ENCODE peak calls at places on chromosomes 3 and 15, in eight cellular contexts. One of them, this sample, is unnamed.

GRCh38 chr3:109685084-109686079 is 348.0 kb upstream of the DPPA4 start:
- DNase-seq in AG10803: peak; percentile 97
- DNase-seq in HFFc6: peak; percentile 98
- DNase-seq in tibial artery: peak; percentile 98
- DNase-seq in heart left ventricle: peak; percentile 86
- DNase-seq in pancreas: peak; percentile 92
- DNase-seq in breast epithelium: no peak
- DNase-seq in CD8-positive, alpha-beta T cell: no peak
- DNase-seq in this sample: no peak

GRCh38 chr3:59559721-59560514 is 510.1 kb upstream of the CFAP20DC start:
- DNase-seq in HFFc6: peak; percentile 63
- DNase-seq in breast epithelium: no peak
- DNase-seq in AG10803: peak; percentile 94
- DNase-seq in heart left ventricle: no peak
- DNase-seq in CD8-positive, alpha-beta T cell: no peak
- DNase-seq in tibial artery: no peak
- DNase-seq in pancreas: no peak
- DNase-seq in this sample: no peak

GRCh38 chr15:29773816-29774215 is 48.5 kb downstream of the TJP1 start:
- DNase-seq in breast epithelium: no peak
- DNase-seq in AG10803: no peak
- DNase-seq in pancreas: no peak
- DNase-seq in HFFc6: no peak
- DNase-seq in heart left ventricle: no peak
- DNase-seq in CD8-positive, alpha-beta T cell: no peak
- DNase-seq in tibial artery: no peak
- DNase-seq in this sample: no peak

GRCh38 chr15:56719774-56720555 is 13.3 kb downstream of the ZNF280D start:
- DNase-seq in heart left ventricle: no peak
- DNase-seq in HFFc6: peak; percentile 10
- DNase-seq in AG10803: no peak
- DNase-seq in CD8-positive, alpha-beta T cell: no peak
- DNase-seq in tibial artery: no peak
- DNase-seq in pancreas: no peak
- DNase-seq in breast epithelium: no peak
- DNase-seq in this sample: no peak

GRCh38 chr15:78873796-78874761 is 1.4 kb downstream of the MORF4L1 start:
- DNase-seq in AG10803: peak; percentile 33
- DNase-seq in pancreas: no peak
- DNase-seq in CD8-positive, alpha-beta T cell: peak; percentile 51
- DNase-seq in breast epithelium: no peak
- DNase-seq in tibial artery: no peak
- DNase-seq in heart left ventricle: no peak
- DNase-seq in HFFc6: no peak
- DNase-seq in this sample: no peak

GRCh38 chr3:108959017-108959416 is 5.3 kb upstream of the GUCA1C start:
- DNase-seq in AG10803: no peak
- DNase-seq in CD8-positive, alpha-beta T cell: no peak
- DNase-seq in HFFc6: no peak
- DNase-seq in pancreas: no peak
- DNase-seq in tibial artery: no peak
- DNase-seq in breast epithelium: no peak
- DNase-seq in heart left ventricle: no peak
- DNase-seq in this sample: no peak

GRCh38 chr3:58176827-58177489 is 33.8 kb downstream of the DNASE1L3 start:
- DNase-seq in pancreas: no peak
- DNase-seq in breast epithelium: no peak
- DNase-seq in CD8-positive, alpha-beta T cell: no peak
- DNase-seq in heart left ventricle: no peak
- DNase-seq in AG10803: no peak
- DNase-seq in tibial artery: no peak
- DNase-seq in HFFc6: no peak
- DNase-seq in this sample: no peak

GRCh38 chr3:66991478-66991877 is 6.6 kb upstream of the KBTBD8 start:
- DNase-seq in tibial artery: no peak
- DNase-seq in heart left ventricle: no peak
- DNase-seq in HFFc6: peak; percentile 59
- DNase-seq in CD8-positive, alpha-beta T cell: no peak
- DNase-seq in AG10803: peak; percentile 78
- DNase-seq in breast epithelium: no peak
- DNase-seq in pancreas: no peak
- DNase-seq in this sample: no peak

GRCh38 chr15:52636459-52636858 is 42.7 kb downstream of the ATOSA start:
- DNase-seq in HFFc6: peak; percentile 37
- DNase-seq in heart left ventricle: no peak
- DNase-seq in tibial artery: no peak
- DNase-seq in CD8-positive, alpha-beta T cell: no peak
- DNase-seq in pancreas: no peak
- DNase-seq in AG10803: no peak
- DNase-seq in breast epithelium: no peak
- DNase-seq in this sample: no peak

GRCh38 chr3:39101022-39101689 is 6.3 kb downstream of the GORASP1 start:
- DNase-seq in HFFc6: peak; percentile 30
- DNase-seq in pancreas: no peak
- DNase-seq in tibial artery: no peak
- DNase-seq in CD8-positive, alpha-beta T cell: peak; percentile 57
- DNase-seq in AG10803: peak; percentile 41
- DNase-seq in heart left ventricle: no peak
- DNase-seq in breast epithelium: no peak
- DNase-seq in this sample: peak; percentile 81

GRCh38 chr15:72116680-72117447 is 1.1 kb downstream of the MYO9A start:
- DNase-seq in HFFc6: no peak
- DNase-seq in AG10803: peak; percentile 21
- DNase-seq in heart left ventricle: peak; percentile 49
- DNase-seq in breast epithelium: no peak
- DNase-seq in tibial artery: no peak
- DNase-seq in pancreas: peak; percentile 41
- DNase-seq in CD8-positive, alpha-beta T cell: peak; percentile 14
- DNase-seq in this sample: peak; percentile 33

GRCh38 chr3:174784206-174784934 is 74.8 kb upstream of the NAALADL2 start:
- DNase-seq in CD8-positive, alpha-beta T cell: no peak
- DNase-seq in breast epithelium: no peak
- DNase-seq in heart left ventricle: no peak
- DNase-seq in AG10803: no peak
- DNase-seq in HFFc6: peak; percentile 4
- DNase-seq in tibial artery: no peak
- DNase-seq in pancreas: no peak
- DNase-seq in this sample: no peak

GRCh38 chr3:104323226-104323625 is 1043.5 kb upstream of the ALCAM start:
- DNase-seq in pancreas: no peak
- DNase-seq in breast epithelium: no peak
- DNase-seq in heart left ventricle: no peak
- DNase-seq in tibial artery: no peak
- DNase-seq in CD8-positive, alpha-beta T cell: no peak
- DNase-seq in HFFc6: no peak
- DNase-seq in AG10803: no peak
- DNase-seq in this sample: no peak

GRCh38 chr15:99447497-99448371 is 118.0 kb upstream of the MEF2A start:
- DNase-seq in heart left ventricle: no peak
- DNase-seq in CD8-positive, alpha-beta T cell: no peak
- DNase-seq in pancreas: no peak
- DNase-seq in breast epithelium: no peak
- DNase-seq in AG10803: no peak
- DNase-seq in HFFc6: no peak
- DNase-seq in tibial artery: peak; percentile 61
- DNase-seq in this sample: no peak

GRCh38 chr3:34837848-34838741 is 801.2 kb upstream of the ARPP21 start:
- DNase-seq in heart left ventricle: no peak
- DNase-seq in breast epithelium: no peak
- DNase-seq in HFFc6: no peak
- DNase-seq in CD8-positive, alpha-beta T cell: no peak
- DNase-seq in tibial artery: no peak
- DNase-seq in pancreas: no peak
- DNase-seq in AG10803: no peak
- DNase-seq in this sample: no peak

DNA sequence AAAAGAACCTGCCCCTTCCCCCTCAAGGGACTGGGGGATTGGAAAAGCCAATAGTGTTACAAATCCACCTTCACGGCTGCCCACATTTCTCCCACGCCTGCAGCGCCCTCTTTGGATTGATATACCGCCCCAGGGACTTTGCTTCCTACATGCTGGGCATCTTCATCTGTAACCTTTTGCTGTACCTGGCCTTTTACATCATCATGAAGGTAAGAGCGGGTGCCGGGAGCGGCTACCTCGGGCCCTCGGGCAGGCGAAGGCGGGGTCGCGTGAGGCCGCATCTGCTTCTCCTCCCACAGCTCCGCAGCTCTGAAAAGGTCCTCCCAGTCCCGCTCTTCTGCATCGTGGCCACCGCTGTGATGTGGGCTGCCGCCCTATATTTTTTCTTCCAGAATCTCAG is 73.1 kb downstream of the USF3 start:
- DNase-seq in HFFc6: no peak
- DNase-seq in AG10803: no peak
- DNase-seq in breast epithelium: no peak
- DNase-seq in CD8-positive, alpha-beta T cell: no peak
- DNase-seq in tibial artery: no peak
- DNase-seq in heart left ventricle: no peak
- DNase-seq in pancreas: no peak
- DNase-seq in this sample: no peak
- TF ChIP-seq CTCF in HFFc6: peak; percentile 33
- TF ChIP-seq CTCF in AG10803: peak; percentile 25
- TF ChIP-seq CTCF in breast epithelium: no peak
- TF ChIP-seq CTCF in CD8-positive, alpha-beta T cell: no peak
- TF ChIP-seq CTCF in tibial artery: no peak
- TF ChIP-seq CTCF in heart left ventricle: no peak
- TF ChIP-seq CTCF in pancreas: no peak
- TF ChIP-seq CTCF in this sample: no peak

GRCh38 chr15:80989518-80990478 is at the start of gene MESD:
- DNase-seq in heart left ventricle: peak; percentile 98
- DNase-seq in CD8-positive, alpha-beta T cell: peak; percentile 98
- DNase-seq in pancreas: peak; percentile 97
- DNase-seq in breast epithelium: peak; percentile 98
- DNase-seq in AG10803: peak; percentile 94
- DNase-seq in HFFc6: peak; percentile 88
- DNase-seq in tibial artery: peak; percentile 99
- DNase-seq in this sample: peak; percentile 97

GRCh38 chr15:80989110-80989517 is 505 bp downstream of the MESD start:
- DNase-seq in pancreas: peak; percentile 37
- DNase-seq in CD8-positive, alpha-beta T cell: no peak
- DNase-seq in AG10803: no peak
- DNase-seq in HFFc6: no peak
- DNase-seq in breast epithelium: no peak
- DNase-seq in heart left ventricle: no peak
- DNase-seq in tibial artery: no peak
- DNase-seq in this sample: no peak

GRCh38 chr15:80990955-80991354 is 1.3 kb upstream of the MESD start:
- DNase-seq in heart left ventricle: no peak
- DNase-seq in CD8-positive, alpha-beta T cell: no peak
- DNase-seq in breast epithelium: no peak
- DNase-seq in AG10803: no peak
- DNase-seq in HFFc6: no peak
- DNase-seq in pancreas: no peak
- DNase-seq in tibial artery: no peak
- DNase-seq in this sample: no peak

GRCh38 chr15:80992436-80992835 is 2.8 kb upstream of the MESD start:
- DNase-seq in tibial artery: no peak
- DNase-seq in HFFc6: no peak
- DNase-seq in breast epithelium: no peak
- DNase-seq in heart left ventricle: no peak
- DNase-seq in pancreas: no peak
- DNase-seq in CD8-positive, alpha-beta T cell: no peak
- DNase-seq in AG10803: no peak
- DNase-seq in this sample: no peak

GRCh38 chr15:80991446-80991845 is 1.8 kb upstream of the MESD start:
- DNase-seq in pancreas: peak; percentile 63
- DNase-seq in AG10803: peak; percentile 75
- DNase-seq in tibial artery: peak; percentile 80
- DNase-seq in CD8-positive, alpha-beta T cell: no peak
- DNase-seq in HFFc6: no peak
- DNase-seq in breast epithelium: no peak
- DNase-seq in heart left ventricle: peak; percentile 71
- DNase-seq in this sample: no peak
- TF ChIP-seq CTCF in pancreas: no peak
- TF ChIP-seq CTCF in AG10803: peak; percentile 38
- TF ChIP-seq CTCF in tibial artery: no peak
- TF ChIP-seq CTCF in CD8-positive, alpha-beta T cell: no peak
- TF ChIP-seq CTCF in HFFc6: no peak
- TF ChIP-seq CTCF in breast epithelium: no peak
- TF ChIP-seq CTCF in heart left ventricle: peak; percentile 15
- TF ChIP-seq CTCF in this sample: peak; percentile 5

DNA sequence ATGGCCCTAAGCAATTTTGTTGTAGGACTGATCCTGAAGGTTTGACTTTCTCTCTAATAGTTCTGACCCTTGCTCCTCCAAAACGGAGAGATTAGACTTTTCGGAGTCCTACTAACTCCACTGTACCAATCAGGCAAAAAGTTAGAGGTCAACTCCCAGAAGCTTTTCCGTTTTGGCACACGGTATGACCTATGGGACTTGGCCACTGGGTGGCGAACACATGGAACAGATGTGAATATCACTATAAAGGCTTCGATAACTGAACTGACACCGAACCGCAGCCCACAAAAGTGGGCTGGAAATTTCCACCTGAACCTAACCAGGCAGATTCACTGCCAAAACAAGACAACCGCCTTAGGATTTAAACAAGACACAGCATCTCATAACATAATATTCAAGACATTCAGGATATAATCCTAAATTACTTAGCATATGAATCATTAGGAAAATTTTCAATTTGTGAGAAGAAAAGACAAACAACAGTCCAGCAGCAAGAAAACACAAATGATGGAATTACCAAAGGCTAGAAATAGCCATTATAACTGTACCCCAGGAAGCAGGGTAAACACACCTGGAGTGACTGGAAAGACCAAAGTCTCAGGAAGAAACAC is 12.2 kb upstream of the TM2D3 start:
- DNase-seq in pancreas: no peak
- DNase-seq in CD8-positive, alpha-beta T cell: no peak
- DNase-seq in heart left ventricle: no peak
- DNase-seq in AG10803: peak; percentile 11
- DNase-seq in HFFc6: no peak
- DNase-seq in breast epithelium: no peak
- DNase-seq in tibial artery: no peak
- DNase-seq in this sample: no peak
- TF ChIP-seq CTCF in pancreas: no peak
- TF ChIP-seq CTCF in CD8-positive, alpha-beta T cell: no peak
- TF ChIP-seq CTCF in heart left ventricle: peak; percentile 23
- TF ChIP-seq CTCF in AG10803: peak; percentile 41
- TF ChIP-seq CTCF in HFFc6: peak; percentile 67
- TF ChIP-seq CTCF in breast epithelium: no peak
- TF ChIP-seq CTCF in tibial artery: no peak
- TF ChIP-seq CTCF in this sample: no peak

GRCh38 chr15:36644156-36644896 is 64.9 kb downstream of the CDIN1 start:
- DNase-seq in HFFc6: no peak
- DNase-seq in breast epithelium: no peak
- DNase-seq in pancreas: no peak
- DNase-seq in heart left ventricle: no peak
- DNase-seq in CD8-positive, alpha-beta T cell: no peak
- DNase-seq in AG10803: no peak
- DNase-seq in tibial artery: no peak
- DNase-seq in this sample: no peak

GRCh38 chr15:36642311-36642710 is 62.9 kb downstream of the CDIN1 start:
- DNase-seq in heart left ventricle: no peak
- DNase-seq in HFFc6: no peak
- DNase-seq in breast epithelium: no peak
- DNase-seq in AG10803: no peak
- DNase-seq in tibial artery: no peak
- DNase-seq in CD8-positive, alpha-beta T cell: no peak
- DNase-seq in pancreas: no peak
- DNase-seq in this sample: no peak

GRCh38 chr15:36643551-36643950 is 64.1 kb downstream of the CDIN1 start:
- DNase-seq in heart left ventricle: no peak
- DNase-seq in HFFc6: peak; percentile 3
- DNase-seq in breast epithelium: no peak
- DNase-seq in CD8-positive, alpha-beta T cell: no peak
- DNase-seq in AG10803: no peak
- DNase-seq in pancreas: no peak
- DNase-seq in tibial artery: no peak
- DNase-seq in this sample: no peak

GRCh38 chr15:36645106-36645505 is 65.7 kb downstream of the CDIN1 start:
- DNase-seq in HFFc6: no peak
- DNase-seq in heart left ventricle: no peak
- DNase-seq in AG10803: peak; percentile 15
- DNase-seq in CD8-positive, alpha-beta T cell: no peak
- DNase-seq in tibial artery: no peak
- DNase-seq in breast epithelium: no peak
- DNase-seq in pancreas: no peak
- DNase-seq in this sample: no peak
- TF ChIP-seq CTCF in HFFc6: peak; percentile 62
- TF ChIP-seq CTCF in heart left ventricle: peak; percentile 19
- TF ChIP-seq CTCF in AG10803: peak; percentile 46
- TF ChIP-seq CTCF in CD8-positive, alpha-beta T cell: no peak
- TF ChIP-seq CTCF in tibial artery: no peak
- TF ChIP-seq CTCF in breast epithelium: no peak
- TF ChIP-seq CTCF in pancreas: no peak
- TF ChIP-seq CTCF in this sample: no peak

This sample was measured in GM13977.